ENCODE peak calls at places on chromosomes 7 and 10, in four cellular contexts. X is iPS-NIHi11; I is A172; S is activated naive CD4-positive, alpha-beta T cell. V is an unnamed sample.

GRCh38 chr10:70084189-70084588 is 31.5 kb downstream of the MACROH2A2 start:
- DNase-seq in X (no peak), S (no peak), I (no peak), V (no peak)

GRCh38 chr7:151311294-151311864 is 30.2 kb upstream of the NUB1 start:
- DNase-seq in S (no peak), I (no peak), X (peak), V (no peak)

GRCh38 chr7:37918526-37918925 is 1.9 kb upstream of the SFRP4 start:
- DNase-seq in S (no peak), X (no peak), I (no peak), V (no peak)

GRCh38 chr10:44860811-44861751 is 50.1 kb upstream of the TMEM72 start:
- DNase-seq in X (no peak), I (peak), S (no peak), V (no peak)

GRCh38 chr7:105304040-105304895 is 84.5 kb downstream of the SRPK2 start:
- DNase-seq in I (peak), X (no peak), S (no peak), V (peak)

GRCh38 chr10:7702288-7702812 is 766 bp upstream of the ITIH2 start:
- DNase-seq in S (no peak), X (no peak), I (no peak), V (no peak)

GRCh38 chr7:105448181-105448580 is 59.5 kb upstream of the SRPK2 start:
- DNase-seq in S (no peak), I (no peak), X (no peak), V (no peak)

GRCh38 chr10:78741541-78741940 is 327.2 kb upstream of the ZMIZ1 start:
- DNase-seq in X (no peak), S (no peak), I (no peak), V (no peak)

GRCh38 chr7:108669958-108670357 is 100.3 kb downstream of the DNAJB9 start:
- DNase-seq in I (no peak), S (no peak), X (no peak), V (no peak)

GRCh38 chr10:10986606-10987005 is 31.1 kb upstream of the CELF2 start:
- DNase-seq in I (no peak), X (no peak), S (no peak), V (no peak)

GRCh38 chr10:133034092-133034491 is 53.6 kb upstream of the ADGRA1 start:
- DNase-seq in X (no peak), I (no peak), S (no peak), V (no peak)

GRCh38 chr7:24227068-24227467 is 56.9 kb upstream of the NPY start:
- DNase-seq in I (no peak), X (no peak), S (no peak), V (no peak)

GRCh38 chr7:23594879-23595604 is 2.1 kb upstream of the CCDC126 start:
- DNase-seq in I (peak), S (no peak), X (no peak), V (no peak)

GRCh38 chr10:21173964-21174669 is 277.0 kb upstream of the NEBL start:
- DNase-seq in I (peak), X (peak), S (no peak), V (peak)

GRCh38 chr7:32061346-32061745 is 8.9 kb downstream of the PDE1C start:
- DNase-seq in S (no peak), X (no peak), I (no peak), V (no peak)

GRCh38 chr10:103736044-103736443 is 119.3 kb downstream of the SH3PXD2A start:
- DNase-seq in S (no peak), X (no peak), I (no peak), V (no peak)

V was measured in NCI-H1105.